ENCODE peak calls at places on chromosomes 4 and X, in five cellular contexts. S is keratinocyte, X is right atrium auricular region, Q is A673, Z is thyroid gland. E is an unnamed sample. For H3K4me1, H3K27me3 and H3K9me3, the result is how much of the 10 kb centered on the place peaks cover.

GRCh38 chrX:71911023-71911730 is 532 bp downstream of the NHSL2 start:
- DNase-seq in S (no peak), X (no peak), Q (no peak), Z (peak), E (no peak)

GRCh38 chrX:48676106-48676892 is 7.3 kb upstream of the WAS start:
- DNase-seq in S (peak), X (peak), Q (peak), Z (peak), E (peak)

GRCh38 chrX:146396409-146396808 is 413.2 kb upstream of the CXorf51B start:
- DNase-seq in S (no peak), X (no peak), Q (no peak), Z (no peak), E (no peak)

GRCh38 chrX:13664026-13664425 is 11.1 kb downstream of the TCEANC start:
- DNase-seq in S (no peak), X (no peak), Q (no peak), Z (no peak), E (no peak)

GRCh38 chr4:122205687-122206086 is 53.6 kb downstream of the BLTP1 start:
- DNase-seq in S (no peak), X (no peak), Q (no peak), Z (no peak), E (no peak)

GRCh38 chrX:44975666-44976263 is 102.8 kb downstream of the KDM6A start:
- DNase-seq in S (peak), X (no peak), Q (no peak), Z (no peak), E (no peak)

GRCh38 chr4:133802741-133803140 is 398.8 kb downstream of the PABPC4L start:
- DNase-seq in S (no peak), X (no peak), Q (no peak), Z (no peak), E (no peak)

GRCh38 chrX:86148024-86148511 is at the start of gene DACH2:
- DNase-seq in S (peak), X (peak), Q (peak), Z (peak), E (no peak)

GRCh38 chr4:8585186-8585585 is 5.0 kb downstream of the GPR78 start:
- DNase-seq in S (no peak), X (no peak), Q (no peak), Z (peak), E (no peak)

GRCh38 chr4:70892086-70892769 is 9.9 kb upstream of the MOB1B start:
- DNase-seq in S (no peak), X (no peak), Q (peak), Z (peak), E (no peak)

GRCh38 chr4:73019462-73020047 is 50.0 kb downstream of the COX18 start:
- DNase-seq in S (no peak), X (no peak), Q (peak), Z (peak), E (peak)

GRCh38 chr4:148831945-148832344 is 389.7 kb upstream of the NR3C2 start:
- DNase-seq in S (peak), X (no peak), Q (peak), Z (no peak), E (no peak)

GRCh38 chr4:1192493-1193205 is 20.3 kb upstream of the SPON2 start:
- DNase-seq in S (no peak), X (peak), Q (no peak), Z (peak), E (no peak)

GRCh38 chr4:8840006-8840793 is 31.4 kb downstream of the HMX1 start:
- DNase-seq in S (no peak), X (no peak), Q (no peak), Z (no peak), E (no peak)

GRCh38 chr4:155748039-155748438 is 10.8 kb upstream of the GUCY1B1 start:
- DNase-seq in S (no peak), X (no peak), Q (no peak), Z (no peak), E (no peak)

GRCh38 chrX:128816919-128817318 is 706.4 kb downstream of the SMARCA1 start:
- DNase-seq in S (no peak), X (no peak), Q (peak), Z (no peak), E (no peak)

GRCh38 chr4:140243345-140243753 is 89.4 kb upstream of the MAML3 start:
- DNase-seq in S (no peak), X (no peak), Q (peak), Z (peak), E (no peak)

GRCh38 chr4:184822356-184822755 is 3.4 kb downstream of the ACSL1 start:
- DNase-seq in S (no peak), X (no peak), Q (no peak), Z (no peak), E (no peak)
- H3K4me1 ChIP-seq in S (under half), X (under half), Q (under half), Z (under half), E (under half)

GRCh38 chrX:136747003-136747986 is 33.4 kb downstream of the ARHGEF6 start:
- DNase-seq in S (no peak), X (no peak), Q (no peak), Z (no peak), E (no peak)

GRCh38 chrX:136752796-136753195 is 27.9 kb downstream of the ARHGEF6 start:
- DNase-seq in S (no peak), X (no peak), Q (no peak), Z (no peak), E (no peak)

GRCh38 chrX:136754641-136755040 is 26.1 kb downstream of the ARHGEF6 start:
- DNase-seq in S (no peak), X (no peak), Q (no peak), Z (no peak), E (no peak)

GRCh38 chrX:136745215-136746173 is 35.2 kb downstream of the ARHGEF6 start:
- DNase-seq in S (no peak), X (no peak), Q (no peak), Z (no peak), E (no peak)

GRCh38 chrX:136750364-136750763 is 30.4 kb downstream of the ARHGEF6 start:
- DNase-seq in S (no peak), X (no peak), Q (no peak), Z (no peak), E (no peak)
- H3K27me3 ChIP-seq in S (under half), X (under half), Q (under half), Z (under half), E (under half)

DNA sequence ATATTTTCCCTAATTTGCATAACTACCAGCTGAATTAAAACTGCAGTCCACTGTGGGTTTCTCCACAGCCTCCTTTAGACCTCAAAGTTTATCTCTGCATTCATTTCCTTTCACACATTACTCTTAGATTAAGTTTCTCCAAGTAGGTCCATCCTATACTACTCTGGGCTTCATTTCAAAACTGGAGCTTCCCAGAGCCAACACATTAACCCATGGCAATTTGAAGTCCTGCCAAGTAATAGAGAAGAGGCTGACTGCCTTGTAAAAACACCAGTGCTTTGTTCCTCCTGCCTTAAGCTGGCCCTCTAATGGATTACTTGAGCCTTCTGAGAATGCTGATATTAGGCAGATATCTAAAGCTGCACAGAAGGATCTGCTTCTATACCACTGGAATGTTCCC is 997.2 kb upstream of the SLIT2 start:
- DNase-seq in S (no peak), X (no peak), Q (peak), Z (no peak), E (no peak)
- H3K9me3 ChIP-seq in S (under half), X (under half), Q (under half), Z (under half), E (under half)

GRCh38 chr4:25104561-25104960 is 55.7 kb downstream of the SEPSECS start:
- DNase-seq in S (no peak), X (no peak), Q (no peak), Z (no peak), E (no peak)

GRCh38 chr4:25107827-25108516 is 52.3 kb downstream of the SEPSECS start:
- DNase-seq in S (no peak), X (no peak), Q (no peak), Z (no peak), E (no peak)

GRCh38 chr4:25103423-25103822 is 56.8 kb downstream of the SEPSECS start:
- DNase-seq in S (no peak), X (no peak), Q (no peak), Z (peak), E (no peak)

GRCh38 chr4:25108556-25108955 is 51.7 kb downstream of the SEPSECS start:
- DNase-seq in S (no peak), X (no peak), Q (no peak), Z (no peak), E (no peak)

DNA sequence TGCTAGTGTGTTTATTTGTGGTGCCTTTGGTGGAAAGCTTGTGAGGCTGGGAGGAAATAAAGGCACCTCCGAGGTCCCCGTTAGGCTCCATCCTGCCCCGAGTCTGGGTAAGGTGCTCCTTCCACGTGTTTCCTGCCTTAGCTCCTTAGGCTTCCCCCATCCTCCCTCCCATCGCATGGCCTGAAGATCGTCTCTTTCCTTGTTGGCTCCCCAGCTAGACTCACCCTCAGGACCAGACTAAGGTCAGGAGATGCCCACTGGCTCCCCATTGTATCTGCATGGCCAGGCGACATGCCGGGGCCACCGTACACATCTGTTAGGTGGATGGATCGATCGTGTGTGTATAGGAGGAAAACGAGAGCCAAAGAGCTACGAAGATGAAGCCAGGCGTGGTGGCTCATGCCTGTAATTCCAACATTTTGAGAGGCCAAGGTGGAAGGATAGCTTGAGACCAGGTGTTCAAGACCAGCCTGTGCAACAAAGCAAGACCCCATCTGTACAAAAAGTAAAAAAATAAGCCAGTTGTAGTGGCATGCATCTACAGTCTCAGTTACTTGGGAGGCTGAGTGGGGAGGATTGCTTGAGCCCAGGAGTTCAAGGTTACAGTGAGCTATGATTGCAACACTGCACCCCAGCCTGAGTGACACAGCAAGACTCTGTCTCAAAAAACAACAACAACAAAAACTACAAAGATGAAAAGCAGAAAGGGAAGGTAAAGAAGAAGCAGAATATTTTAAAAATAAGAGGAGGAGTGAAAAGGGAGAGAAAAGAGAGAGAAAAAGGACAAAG is 53.7 kb downstream of the SEPSECS start:
- DNase-seq in S (no peak), X (no peak), Q (no peak), Z (no peak), E (no peak)
- H3K4me1 ChIP-seq in S (under half), X (under half), Q (under half), Z (under half), E (under half)

GRCh38 chr4:54159543-54159942 is 59.6 kb downstream of the GSX2 start:
- DNase-seq in S (no peak), X (no peak), Q (no peak), Z (no peak), E (no peak)

GRCh38 chr4:54167508-54167907 is 61.6 kb upstream of the PDGFRA start:
- DNase-seq in S (no peak), X (no peak), Q (no peak), Z (no peak), E (no peak)

GRCh38 chr4:54169176-54169575 is 59.9 kb upstream of the PDGFRA start:
- DNase-seq in S (no peak), X (no peak), Q (no peak), Z (no peak), E (no peak)

GRCh38 chr4:54165438-54165837 is 63.7 kb upstream of the PDGFRA start:
- DNase-seq in S (peak), X (no peak), Q (peak), Z (no peak), E (peak)

GRCh38 chr4:54165011-54165410 is 64.1 kb upstream of the PDGFRA start:
- DNase-seq in S (no peak), X (no peak), Q (no peak), Z (no peak), E (no peak)
- H3K27me3 ChIP-seq in S (under half), X (under half), Q (under half), Z (under half), E (under half)

GRCh38 chr4:95929448-95930064 is 89.7 kb downstream of the PDHA2 start:
- DNase-seq in S (no peak), X (no peak), Q (no peak), Z (no peak), E (no peak)
- H3K9me3 ChIP-seq in S (under half), X (under half), Q (under half), Z (under half), E (under half)

DNA sequence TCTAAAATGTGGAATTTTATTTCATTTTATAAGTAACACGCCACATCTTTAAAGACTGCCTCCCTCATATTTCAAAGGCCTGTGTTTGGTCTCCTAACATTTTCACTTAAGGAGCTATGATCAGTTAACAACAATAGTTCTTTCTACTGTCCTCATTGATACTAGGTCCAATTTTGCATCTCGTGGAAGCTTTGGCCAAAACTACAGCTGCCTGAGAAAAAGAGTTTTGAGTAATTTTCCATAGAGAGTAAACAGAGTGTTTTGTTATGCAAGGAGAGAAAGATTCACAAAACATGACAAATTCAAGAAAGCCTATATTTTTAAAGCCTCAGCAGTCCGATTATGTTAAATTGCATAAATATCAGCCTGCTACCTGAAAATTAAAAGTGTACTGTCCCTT is 11.4 kb upstream of the PCDH18 start:
- DNase-seq in S (no peak), X (no peak), Q (no peak), Z (no peak), E (no peak)
- H3K4me1 ChIP-seq in S (under half), X (under half), Q (under half), Z (under half), E (under half)

DNA sequence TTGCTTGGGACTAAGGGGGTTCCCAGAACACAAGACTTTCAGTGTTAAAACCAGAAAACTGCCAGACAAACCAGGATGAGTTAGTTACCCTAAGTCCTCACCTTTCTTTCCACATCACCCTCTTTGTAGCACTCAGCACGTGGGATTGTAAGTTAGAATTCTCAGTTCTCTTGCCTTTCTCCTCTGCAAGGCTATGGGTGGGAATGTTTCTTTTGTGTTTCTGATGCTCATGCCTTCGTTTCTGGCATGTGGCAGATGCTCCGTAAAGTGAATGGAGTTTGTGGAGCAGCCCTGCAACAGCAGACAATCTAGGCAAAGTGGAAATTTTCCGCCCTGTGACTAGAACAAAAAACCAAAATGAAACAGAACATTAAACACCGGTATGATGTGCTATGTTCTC is 64.7 kb upstream of the SPP1 start:
- DNase-seq in S (no peak), X (no peak), Q (no peak), Z (no peak), E (no peak)
- H3K27me3 ChIP-seq in S (under half), X (under half), Q (under half), Z (under half), E (under half)